ENCODE peak calls at places on chromosomes 2 and 18, in seven cellular contexts. T is GM23338, Z is endodermal cell, H is heart left ventricle, U is OCI-LY7, M is neural progenitor cell, D is lower lobe of right lung. C is an unnamed sample. For H3K36me3, the result is how much of the 10 kb centered on the place peaks cover.

GRCh38 chr2:138237657-138238384 is 263.7 kb upstream of the SPOPL start:
- DNase-seq in U (no peak), T (no peak), Z (no peak), D (no peak), M (no peak), H (no peak), C (no peak)

GRCh38 chr2:127623388-127624320 is 22.3 kb upstream of the GPR17 start:
- DNase-seq in T (no peak), D (peak), H (peak), M (no peak), U (no peak), Z (peak), C (no peak)

GRCh38 chr2:68032702-68033101 is 30.1 kb downstream of the C1D start:
- DNase-seq in H (no peak), T (no peak), M (no peak), D (no peak), Z (peak), U (no peak), C (no peak)

GRCh38 chr2:113831156-113831555 is 58.7 kb upstream of the ACTR3 start:
- DNase-seq in M (no peak), U (no peak), D (no peak), Z (peak), H (no peak), T (no peak), C (no peak)

GRCh38 chr18:64966667-64967066 is 784.1 kb upstream of the CDH7 start:
- DNase-seq in H (peak), M (peak), Z (peak), D (no peak), T (peak), U (no peak), C (no peak)

GRCh38 chr2:27955762-27956161 is 65.2 kb downstream of the BABAM2 start:
- DNase-seq in D (no peak), M (no peak), U (no peak), T (no peak), Z (no peak), H (no peak), C (no peak)

GRCh38 chr2:168997794-168998193 is 33.3 kb downstream of the ABCB11 start:
- DNase-seq in T (no peak), D (no peak), U (no peak), H (no peak), Z (no peak), M (no peak), C (no peak)

GRCh38 chr2:201152999-201153398 is 29.9 kb upstream of the CASP10 start:
- DNase-seq in H (no peak), U (no peak), T (no peak), D (no peak), M (no peak), Z (no peak), C (no peak)

DNA sequence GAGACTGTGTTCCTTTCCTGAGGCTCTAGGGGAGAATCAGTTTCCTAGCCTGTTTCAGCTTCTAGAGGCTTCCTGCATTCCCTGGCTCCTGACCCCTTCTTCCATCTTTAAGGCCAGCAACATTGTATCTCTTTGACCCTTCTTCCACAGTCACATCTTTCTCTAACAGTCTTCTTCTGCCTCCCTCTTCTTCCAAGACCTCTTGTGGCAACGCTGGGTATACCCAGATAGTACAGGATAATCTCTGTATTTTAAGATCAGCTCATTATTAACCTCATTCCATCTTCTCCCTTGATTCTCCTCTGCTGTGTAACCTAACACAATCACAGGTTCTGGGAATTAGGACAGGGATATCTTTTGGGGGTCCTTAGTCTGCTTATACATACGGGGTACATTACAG is 8.9 kb upstream of the MYL12A start:
- DNase-seq in M (no peak), U (no peak), Z (no peak), D (no peak), H (no peak), T (no peak), C (no peak)
- TF ChIP-seq CTCF in M (no peak), U (peak), Z (peak), D (no peak), H (no peak), T (no peak), C (no peak)

GRCh38 chr2:149329068-149329467 is 1.3 kb upstream of the LYPD6 start:
- DNase-seq in Z (peak), T (peak), H (no peak), U (no peak), D (no peak), M (no peak), C (no peak)
- H3K27ac ChIP-seq in Z (no peak), T (no peak), H (no peak), U (no peak), D (no peak), M (no peak), C (no peak)

DNA sequence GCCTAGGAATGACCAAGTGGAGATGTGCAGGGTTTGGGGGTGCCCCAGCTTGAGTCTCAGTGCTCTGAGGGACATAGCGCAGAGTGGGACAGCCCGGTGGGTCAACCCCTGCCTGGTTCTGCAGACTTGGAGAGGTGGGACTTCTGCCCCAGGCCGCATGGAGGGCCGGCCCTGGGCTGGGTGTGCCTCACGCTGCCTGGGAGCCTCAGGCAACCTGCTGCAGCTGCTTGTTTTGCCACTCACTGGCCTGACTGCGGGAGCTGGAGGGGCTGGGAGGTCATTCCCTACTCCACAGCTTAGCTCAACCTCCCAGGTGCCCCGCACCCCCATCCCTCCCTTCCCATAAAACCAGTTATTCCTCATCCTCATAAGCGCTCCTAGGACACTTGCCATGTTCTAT is 33.1 kb downstream of the ODC1 start:
- DNase-seq in M (no peak), T (no peak), Z (no peak), U (no peak), H (no peak), D (no peak), C (no peak)
- H3K36me3 ChIP-seq in M (under half), T (under half), Z (under half), U (under half), H (under half), D (under half), C (under half)

GRCh38 chr2:206611191-206611590 is 31.1 kb upstream of the FAM237A start:
- DNase-seq in M (no peak), D (no peak), U (no peak), H (no peak), T (no peak), Z (no peak), C (no peak)
- TF ChIP-seq CTCF in M (no peak), D (no peak), U (no peak), H (no peak), T (no peak), Z (no peak), C (no peak)

GRCh38 chr2:217729426-217730058 is 273.3 kb downstream of the TNS1 start:
- DNase-seq in U (no peak), T (no peak), H (no peak), D (no peak), M (no peak), Z (no peak), C (no peak)
- H3K27ac ChIP-seq in U (no peak), T (no peak), H (peak), D (no peak), M (no peak), Z (no peak), C (no peak)

DNA sequence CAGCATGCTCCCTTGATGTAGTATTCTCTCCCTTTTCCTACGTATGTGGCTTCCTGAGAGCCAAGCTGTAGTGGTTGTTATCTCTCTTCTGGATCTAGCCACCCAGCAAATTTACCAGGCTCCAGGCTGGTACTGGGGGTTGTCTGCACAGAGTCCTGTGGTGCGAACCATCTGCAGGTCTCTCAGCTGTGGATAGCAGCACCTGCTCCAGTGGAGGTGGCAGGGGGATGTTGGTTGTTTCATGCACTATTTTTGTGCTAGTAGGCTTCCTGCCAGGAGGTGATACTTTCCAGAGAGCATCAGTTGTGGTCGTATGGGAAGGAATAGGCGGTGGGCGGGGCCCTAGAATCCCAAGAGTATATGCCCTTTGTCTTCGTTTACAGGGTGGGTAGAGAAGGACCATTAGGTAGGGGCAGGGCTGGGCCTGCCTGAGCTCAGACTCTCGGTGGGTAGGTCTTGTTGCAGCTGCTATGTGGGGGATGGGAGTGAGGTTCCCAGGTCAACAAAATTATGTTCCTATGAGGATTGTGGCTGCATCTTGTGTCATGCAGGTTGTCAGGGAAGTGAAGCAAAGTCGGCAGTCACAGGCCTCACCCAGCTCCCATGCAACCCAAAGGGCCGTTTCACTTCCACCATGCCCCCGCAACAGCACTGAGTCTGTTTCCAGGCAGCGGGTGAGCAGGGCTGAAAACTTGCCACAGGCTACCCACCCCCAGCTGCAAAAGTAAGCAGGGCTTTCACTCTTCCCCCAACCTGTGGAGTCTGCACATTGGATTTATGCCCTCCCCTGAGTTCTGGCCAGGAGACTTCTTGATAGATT is 1139.5 kb downstream of the BCL11A start:
- DNase-seq in M (no peak), Z (no peak), U (no peak), T (no peak), D (no peak), H (no peak), C (no peak)
- H3K36me3 ChIP-seq in M (under half), Z (under half), U (under half), T (under half), D (under half), H (under half), C (under half)

C was measured in Peyer's patch.